ENCODE peak calls at places on chromosomes 4 and X, in nine cellular contexts. Z, U, Q, S, E, T, K, O and W are unnamed samples.

GRCh38 chr4:73212982-73213730 is 45.4 kb downstream of the ANKRD17 start:
- DNase-seq in Z (no peak), O (no peak), T (no peak), K (no peak), S (no peak), U (no peak), E (no peak), Q (no peak), W (no peak)

GRCh38 chr4:118270492-118270891 is 82.3 kb downstream of the PRSS12 start:
- DNase-seq in T (peak), Z (no peak), O (no peak), Q (peak), K (no peak), E (no peak), S (peak), U (peak), W (no peak)

GRCh38 chrX:72021975-72022374 is 109.7 kb downstream of the RTL5 start:
- DNase-seq in U (peak), Q (no peak), O (no peak), S (peak), Z (peak), T (no peak), E (no peak), K (no peak), W (peak)

GRCh38 chr4:8195431-8195830 is 3.7 kb upstream of the SH3TC1 start:
- DNase-seq in E (no peak), U (no peak), O (no peak), K (no peak), T (no peak), Q (no peak), Z (no peak), S (no peak), W (no peak)

GRCh38 chr4:167537761-167538160 is 303.5 kb upstream of the SPOCK3 start:
- DNase-seq in E (no peak), S (no peak), Q (no peak), T (no peak), Z (no peak), U (no peak), O (no peak), K (no peak), W (no peak)

GRCh38 chrX:40008841-40009461 is 88.8 kb downstream of the BCOR start:
- DNase-seq in O (no peak), Q (peak), E (no peak), K (peak), Z (peak), T (peak), U (no peak), S (peak), W (peak)

GRCh38 chr4:29081230-29081955 is 1638.8 kb upstream of the PCDH7 start:
- DNase-seq in T (peak), Z (no peak), O (no peak), Q (peak), S (no peak), E (no peak), K (no peak), U (no peak), W (no peak)

GRCh38 chrX:66680451-66680850 is 41.6 kb upstream of the EDA2R start:
- DNase-seq in K (no peak), O (no peak), S (peak), Q (no peak), Z (no peak), U (no peak), E (no peak), T (peak), W (no peak)

GRCh38 chr4:99817310-99817885 is 771 bp downstream of the DAPP1 start:
- DNase-seq in S (no peak), O (no peak), Q (no peak), U (peak), Z (no peak), E (no peak), T (no peak), K (no peak), W (no peak)

GRCh38 chr4:76197971-76198410 is 15.6 kb downstream of the SCARB2 start:
- DNase-seq in Z (peak), U (no peak), S (peak), E (no peak), O (peak), T (peak), K (peak), Q (no peak), W (no peak)

GRCh38 chr4:142449771-142450373 is 396.2 kb downstream of the INPP4B start:
- DNase-seq in K (no peak), Q (no peak), S (no peak), U (no peak), Z (no peak), O (no peak), T (no peak), E (no peak), W (no peak)

GRCh38 chrX:141341341-141341740 is 99.0 kb upstream of the SPANXC start:
- DNase-seq in O (no peak), K (no peak), Q (peak), U (no peak), E (no peak), S (peak), T (peak), Z (no peak), W (no peak)

GRCh38 chrX:97524997-97525396 is 641.3 kb downstream of the RPA4 start:
- DNase-seq in S (peak), U (no peak), Q (peak), T (peak), O (no peak), Z (no peak), K (no peak), E (no peak), W (no peak)

GRCh38 chr4:140807491-140808257 is 51.5 kb upstream of the TBC1D9 start:
- DNase-seq in U (peak), Q (peak), O (no peak), K (no peak), E (no peak), Z (no peak), T (no peak), S (no peak), W (no peak)

GRCh38 chrX:124211312-124211942 is 121.0 kb upstream of the TEX13D start:
- DNase-seq in E (no peak), T (peak), S (peak), Z (peak), U (peak), Q (peak), K (no peak), O (no peak), W (no peak)

GRCh38 chrX:37816766-37817165 is 30.6 kb downstream of the DYNLT3 start:
- DNase-seq in K (no peak), Q (no peak), S (no peak), E (no peak), U (no peak), T (no peak), O (no peak), Z (no peak), W (no peak)

GRCh38 chrX:37815366-37815765 is 32.0 kb downstream of the DYNLT3 start:
- DNase-seq in U (peak), E (no peak), Z (no peak), Q (no peak), O (no peak), T (no peak), K (no peak), S (no peak), W (no peak)

GRCh38 chrX:37818031-37818430 is 29.3 kb downstream of the DYNLT3 start:
- DNase-seq in S (no peak), O (no peak), T (no peak), E (no peak), K (no peak), Z (no peak), U (peak), Q (no peak), W (no peak)

GRCh38 chrX:37817176-37817575 is 30.2 kb downstream of the DYNLT3 start:
- DNase-seq in Z (no peak), U (peak), T (no peak), E (no peak), S (no peak), K (no peak), O (no peak), Q (no peak), W (no peak)

DNA sequence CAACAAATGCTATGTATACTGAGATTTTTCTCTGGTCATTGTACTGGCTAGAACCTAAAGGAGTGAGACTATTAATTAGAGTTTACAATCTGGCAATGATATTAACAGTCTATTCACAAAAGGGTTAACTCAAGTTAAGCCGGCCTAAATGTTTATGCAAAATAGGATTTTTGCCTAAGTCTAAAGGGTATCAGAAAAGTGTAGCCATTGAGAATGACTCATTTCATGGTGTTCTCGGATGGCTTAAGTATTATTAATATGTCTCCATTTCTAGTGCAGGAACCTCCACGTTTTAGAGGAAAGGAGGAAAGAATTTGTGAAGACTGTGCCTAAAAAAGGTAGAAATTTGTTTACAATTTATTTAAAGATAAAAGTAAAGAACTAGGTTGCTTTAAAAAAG is 29.8 kb downstream of the DYNLT3 start:
- DNase-seq in T (no peak), O (no peak), S (no peak), E (no peak), Z (no peak), Q (no peak), K (no peak), U (peak), W (no peak)
- H3K27ac ChIP-seq in T (no peak), O (no peak), S (no peak), E (no peak), Z (no peak), Q (no peak), K (no peak), U (peak), W (no peak)

GRCh38 chr4:15774020-15774420 is 4.1 kb upstream of the CD38 start:
- DNase-seq in O (no peak), Q (peak), S (peak), U (no peak), Z (no peak), E (no peak), T (no peak), K (no peak), W (no peak)

GRCh38 chr4:15766821-15767220 is 11.3 kb upstream of the CD38 start:
- DNase-seq in S (no peak), O (no peak), Q (no peak), T (no peak), U (no peak), E (no peak), Z (no peak), K (no peak), W (no peak)

GRCh38 chr4:15765910-15766703 is 12.0 kb upstream of the CD38 start:
- DNase-seq in T (no peak), E (peak), U (peak), Q (no peak), K (no peak), S (no peak), O (no peak), Z (no peak), W (no peak)

GRCh38 chr4:15769202-15769601 is 8.9 kb upstream of the CD38 start:
- DNase-seq in K (no peak), Z (no peak), T (no peak), Q (no peak), O (no peak), U (no peak), S (no peak), E (no peak), W (no peak)

GRCh38 chr4:15771419-15772058 is 6.6 kb upstream of the CD38 start:
- DNase-seq in E (no peak), Z (no peak), S (no peak), Q (no peak), K (no peak), U (no peak), O (no peak), T (no peak), W (no peak)
- H3K27ac ChIP-seq in E (no peak), Z (no peak), S (no peak), Q (no peak), K (no peak), U (no peak), O (no peak), T (no peak), W (no peak)

GRCh38 chr4:13160906-13161305 is 323.2 kb downstream of the RAB28 start:
- DNase-seq in Z (no peak), O (no peak), S (peak), Q (no peak), K (no peak), E (no peak), T (no peak), U (no peak), W (no peak)
- H3K27ac ChIP-seq in Z (no peak), O (no peak), S (no peak), Q (no peak), K (no peak), E (no peak), T (no peak), U (no peak), W (no peak)

GRCh38 chr4:107742196-107742595 is 22.2 kb upstream of the PAPSS1 start:
- DNase-seq in Z (no peak), O (no peak), S (no peak), Q (no peak), E (no peak), K (no peak), U (no peak), T (no peak), W (no peak)

GRCh38 chr4:107742791-107743190 is 22.8 kb upstream of the PAPSS1 start:
- DNase-seq in E (no peak), O (no peak), K (no peak), Q (no peak), S (no peak), U (no peak), T (no peak), Z (no peak), W (no peak)

GRCh38 chr4:107743532-107743931 is 23.5 kb upstream of the PAPSS1 start:
- DNase-seq in U (no peak), O (no peak), T (no peak), E (no peak), Q (peak), Z (no peak), S (no peak), K (no peak), W (no peak)

GRCh38 chr4:107740381-107740780 is 20.3 kb upstream of the PAPSS1 start:
- DNase-seq in Q (peak), Z (no peak), O (no peak), K (no peak), S (no peak), T (peak), E (no peak), U (peak), W (no peak)

GRCh38 chr4:107740950-107741701 is 21.1 kb upstream of the PAPSS1 start:
- DNase-seq in Q (peak), E (no peak), U (no peak), Z (no peak), T (peak), K (peak), O (no peak), S (peak), W (no peak)
- H3K27ac ChIP-seq in Q (peak), E (no peak), U (no peak), Z (no peak), T (no peak), K (peak), O (no peak), S (peak), W (no peak)

GRCh38 chr4:25560605-25561004 is 95.0 kb upstream of the SLC34A2 start:
- DNase-seq in U (no peak), K (no peak), Z (no peak), E (no peak), O (no peak), S (no peak), T (no peak), Q (no peak), W (no peak)
- H3K27ac ChIP-seq in U (no peak), K (no peak), Z (no peak), E (no peak), O (no peak), S (no peak), T (no peak), Q (no peak), W (no peak)

GRCh38 chr4:3772632-3773031 is 6.4 kb downstream of the ADRA2C start:
- DNase-seq in E (no peak), O (no peak), U (no peak), Z (no peak), K (no peak), S (no peak), T (no peak), Q (no peak), W (no peak)
- H3K27ac ChIP-seq in E (no peak), O (no peak), U (no peak), Z (no peak), K (no peak), S (no peak), T (no peak), Q (no peak), W (no peak)

GRCh38 chr4:3531887-3532713 is at the start of gene LRPAP1:
- DNase-seq in O (peak), Z (peak), Q (peak), T (peak), U (peak), K (peak), E (peak), S (peak), W (peak)

GRCh38 chr4:3533421-3533820 is 1.2 kb upstream of the LRPAP1 start:
- DNase-seq in U (no peak), Q (no peak), S (no peak), K (no peak), E (no peak), T (no peak), Z (no peak), O (no peak), W (no peak)

GRCh38 chr4:3531306-3531886 is 826 bp downstream of the LRPAP1 start:
- DNase-seq in E (no peak), U (peak), O (no peak), S (no peak), K (peak), Q (peak), T (peak), Z (no peak), W (peak)

GRCh38 chr4:3530663-3531254 is 1.5 kb downstream of the LRPAP1 start:
- DNase-seq in Z (no peak), O (no peak), U (no peak), E (no peak), K (peak), S (no peak), Q (no peak), T (no peak), W (peak)

GRCh38 chr4:3532714-3533336 is 603 bp upstream of the LRPAP1 start:
- DNase-seq in O (no peak), E (no peak), S (peak), Z (no peak), Q (no peak), U (no peak), K (peak), T (no peak), W (peak)
- H3K27ac ChIP-seq in O (peak), E (peak), S (no peak), Z (peak), Q (no peak), U (no peak), K (no peak), T (no peak), W (no peak)

DNA sequence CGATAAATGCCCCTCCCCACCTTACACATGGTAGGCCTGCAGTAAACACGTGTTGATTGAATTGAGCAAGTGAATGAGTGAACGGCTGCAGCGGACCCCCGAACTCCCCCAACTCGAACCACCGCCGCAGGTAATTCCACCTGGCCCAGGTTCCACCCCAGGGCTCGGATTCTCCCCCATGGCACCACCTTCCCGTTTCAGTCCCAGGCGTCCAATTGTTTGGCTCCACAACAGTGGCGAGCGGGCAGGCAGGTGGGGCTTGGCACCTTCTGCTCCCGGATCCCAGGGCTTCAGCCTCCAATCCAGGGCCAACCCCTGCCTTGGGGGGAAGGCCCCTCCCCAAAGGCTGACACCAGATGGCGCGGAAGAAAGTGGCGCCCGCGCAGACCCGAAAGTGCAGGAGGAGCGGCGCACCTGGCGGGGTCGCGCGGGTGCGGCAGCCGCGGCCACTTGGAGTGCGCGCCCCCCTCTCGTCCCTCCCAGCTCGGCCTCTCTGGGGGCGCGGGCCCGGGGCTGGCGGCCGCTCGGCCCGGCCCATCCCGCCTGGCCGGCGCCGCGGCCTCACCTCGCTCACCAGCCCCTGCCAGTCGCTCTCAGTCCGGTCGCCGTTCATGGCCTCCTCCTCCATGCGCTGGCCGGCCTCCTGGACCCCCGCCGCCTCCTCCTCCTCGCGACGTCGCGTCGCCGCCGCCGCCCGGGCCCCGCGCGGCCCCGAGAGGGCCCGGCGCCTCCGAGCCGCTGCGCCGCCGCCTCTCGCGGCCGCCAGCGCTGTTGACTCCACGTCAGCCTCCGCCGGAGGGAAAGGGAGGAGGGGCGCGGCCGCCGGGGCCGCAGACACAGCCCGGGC is at the start of gene CCDC149:
- DNase-seq in T (peak), S (peak), U (no peak), O (peak), Q (peak), K (peak), E (no peak), Z (peak), W (peak)
- H3K27ac ChIP-seq in T (peak), S (peak), U (no peak), O (peak), Q (no peak), K (peak), E (no peak), Z (peak), W (no peak)